ENCODE peak calls at places on chromosomes 2 and 18, in six cellular contexts. One of them, this sample, is unnamed.

GRCh38 chr18:68796936-68797690 is 767 bp upstream of the CCDC102B start:
- DNase-seq in mucosa of descending colon: peak
- DNase-seq in HFF-Myc: peak
- DNase-seq in BJ: peak
- DNase-seq in right atrium auricular region: no peak
- DNase-seq in fibroblast of lung: peak
- DNase-seq in this sample: peak

GRCh38 chr18:29496276-29496675 is 1319.3 kb upstream of the CDH2 start:
- DNase-seq in mucosa of descending colon: no peak
- DNase-seq in HFF-Myc: no peak
- DNase-seq in BJ: no peak
- DNase-seq in right atrium auricular region: no peak
- DNase-seq in fibroblast of lung: peak
- DNase-seq in this sample: no peak

GRCh38 chr2:175698076-175698475 is 304.0 kb downstream of the LNPK start:
- DNase-seq in mucosa of descending colon: no peak
- DNase-seq in HFF-Myc: no peak
- DNase-seq in BJ: no peak
- DNase-seq in right atrium auricular region: no peak
- DNase-seq in fibroblast of lung: no peak
- DNase-seq in this sample: no peak

GRCh38 chr2:63831176-63831575 is 10.5 kb upstream of the UGP2 start:
- DNase-seq in mucosa of descending colon: no peak
- DNase-seq in HFF-Myc: no peak
- DNase-seq in BJ: no peak
- DNase-seq in right atrium auricular region: no peak
- DNase-seq in fibroblast of lung: no peak
- DNase-seq in this sample: no peak

GRCh38 chr2:14256890-14257289 is 375.6 kb upstream of the LRATD1 start:
- DNase-seq in mucosa of descending colon: no peak
- DNase-seq in HFF-Myc: no peak
- DNase-seq in BJ: no peak
- DNase-seq in right atrium auricular region: no peak
- DNase-seq in fibroblast of lung: peak
- DNase-seq in this sample: peak

GRCh38 chr2:165016772-165017411 is 61.6 kb upstream of the SLC38A11 start:
- DNase-seq in mucosa of descending colon: peak
- DNase-seq in HFF-Myc: no peak
- DNase-seq in BJ: peak
- DNase-seq in right atrium auricular region: no peak
- DNase-seq in fibroblast of lung: peak
- DNase-seq in this sample: no peak

GRCh38 chr2:142142595-142142994 is 11.8 kb upstream of the LRP1B start:
- DNase-seq in mucosa of descending colon: no peak
- DNase-seq in HFF-Myc: no peak
- DNase-seq in BJ: no peak
- DNase-seq in right atrium auricular region: no peak
- DNase-seq in fibroblast of lung: no peak
- DNase-seq in this sample: no peak

GRCh38 chr2:188971316-188971930 is 2.8 kb upstream of the COL3A1 start:
- DNase-seq in mucosa of descending colon: no peak
- DNase-seq in HFF-Myc: no peak
- DNase-seq in BJ: no peak
- DNase-seq in right atrium auricular region: no peak
- DNase-seq in fibroblast of lung: no peak
- DNase-seq in this sample: no peak

GRCh38 chr2:239499989-239500914 is 99.4 kb upstream of the HDAC4 start:
- DNase-seq in mucosa of descending colon: no peak
- DNase-seq in HFF-Myc: no peak
- DNase-seq in BJ: no peak
- DNase-seq in right atrium auricular region: no peak
- DNase-seq in fibroblast of lung: peak
- DNase-seq in this sample: no peak

GRCh38 chr2:179966778-179967394 is 40.2 kb downstream of the CWC22 start:
- DNase-seq in mucosa of descending colon: no peak
- DNase-seq in HFF-Myc: no peak
- DNase-seq in BJ: no peak
- DNase-seq in right atrium auricular region: no peak
- DNase-seq in fibroblast of lung: no peak
- DNase-seq in this sample: no peak

GRCh38 chr18:36078751-36079529 is 11.6 kb upstream of the RPRD1A start:
- DNase-seq in mucosa of descending colon: no peak
- DNase-seq in HFF-Myc: no peak
- DNase-seq in BJ: peak
- DNase-seq in right atrium auricular region: no peak
- DNase-seq in fibroblast of lung: peak
- DNase-seq in this sample: peak

GRCh38 chr2:169961911-169962310 is 134.7 kb downstream of the UBR3 start:
- DNase-seq in mucosa of descending colon: no peak
- DNase-seq in HFF-Myc: no peak
- DNase-seq in BJ: no peak
- DNase-seq in right atrium auricular region: no peak
- DNase-seq in fibroblast of lung: peak
- DNase-seq in this sample: no peak

GRCh38 chr2:95029898-95030341 is 4.4 kb downstream of the MAL start:
- DNase-seq in mucosa of descending colon: no peak
- DNase-seq in HFF-Myc: no peak
- DNase-seq in BJ: no peak
- DNase-seq in right atrium auricular region: no peak
- DNase-seq in fibroblast of lung: no peak
- DNase-seq in this sample: no peak

GRCh38 chr2:98465456-98466201 is 21.0 kb downstream of the INPP4A start:
- DNase-seq in mucosa of descending colon: peak
- DNase-seq in HFF-Myc: peak
- DNase-seq in BJ: no peak
- DNase-seq in right atrium auricular region: peak
- DNase-seq in fibroblast of lung: peak
- DNase-seq in this sample: no peak

GRCh38 chr2:225290723-225291400 is 108.6 kb upstream of the NYAP2 start:
- DNase-seq in mucosa of descending colon: no peak
- DNase-seq in HFF-Myc: no peak
- DNase-seq in BJ: no peak
- DNase-seq in right atrium auricular region: no peak
- DNase-seq in fibroblast of lung: no peak
- DNase-seq in this sample: no peak

GRCh38 chr2:239246723-239247122 is 154.1 kb downstream of the HDAC4 start:
- DNase-seq in mucosa of descending colon: peak
- DNase-seq in HFF-Myc: no peak
- DNase-seq in BJ: no peak
- DNase-seq in right atrium auricular region: no peak
- DNase-seq in fibroblast of lung: no peak
- DNase-seq in this sample: peak

GRCh38 chr18:9887992-9888391 is 2.2 kb downstream of the TXNDC2 start:
- DNase-seq in mucosa of descending colon: no peak
- DNase-seq in HFF-Myc: no peak
- DNase-seq in BJ: no peak
- DNase-seq in right atrium auricular region: no peak
- DNase-seq in fibroblast of lung: no peak
- DNase-seq in this sample: no peak

GRCh38 chr2:223414646-223415045 is 187.5 kb downstream of the SCG2 start:
- DNase-seq in mucosa of descending colon: no peak
- DNase-seq in HFF-Myc: peak
- DNase-seq in BJ: peak
- DNase-seq in right atrium auricular region: peak
- DNase-seq in fibroblast of lung: peak
- DNase-seq in this sample: no peak

DNA sequence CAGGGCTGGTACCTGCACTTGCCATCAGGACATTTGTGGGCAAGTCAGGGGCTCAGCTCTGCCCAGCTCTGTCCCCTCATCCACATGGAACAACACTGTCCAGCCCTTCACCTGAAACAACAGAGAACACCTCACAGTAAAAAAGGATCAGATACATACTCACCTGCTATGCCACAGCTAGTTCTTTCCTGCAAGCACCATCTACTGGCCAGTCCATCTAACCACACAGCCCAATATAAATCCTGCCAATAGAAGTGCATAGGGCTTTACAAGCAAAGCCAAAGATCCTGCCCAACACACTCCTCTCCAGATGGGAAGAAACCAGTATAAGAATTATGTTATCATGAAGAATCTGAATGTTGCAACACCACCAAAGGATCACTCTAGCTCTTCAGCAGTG is 52.2 kb upstream of the GALNT13 start:
- DNase-seq in mucosa of descending colon: no peak
- DNase-seq in HFF-Myc: no peak
- DNase-seq in BJ: no peak
- DNase-seq in right atrium auricular region: no peak
- DNase-seq in fibroblast of lung: no peak
- DNase-seq in this sample: no peak
- TF ChIP-seq CTCF in mucosa of descending colon: no peak
- TF ChIP-seq CTCF in HFF-Myc: no peak
- TF ChIP-seq CTCF in BJ: no peak
- TF ChIP-seq CTCF in right atrium auricular region: no peak
- TF ChIP-seq CTCF in fibroblast of lung: no peak
- TF ChIP-seq CTCF in this sample: peak

DNA sequence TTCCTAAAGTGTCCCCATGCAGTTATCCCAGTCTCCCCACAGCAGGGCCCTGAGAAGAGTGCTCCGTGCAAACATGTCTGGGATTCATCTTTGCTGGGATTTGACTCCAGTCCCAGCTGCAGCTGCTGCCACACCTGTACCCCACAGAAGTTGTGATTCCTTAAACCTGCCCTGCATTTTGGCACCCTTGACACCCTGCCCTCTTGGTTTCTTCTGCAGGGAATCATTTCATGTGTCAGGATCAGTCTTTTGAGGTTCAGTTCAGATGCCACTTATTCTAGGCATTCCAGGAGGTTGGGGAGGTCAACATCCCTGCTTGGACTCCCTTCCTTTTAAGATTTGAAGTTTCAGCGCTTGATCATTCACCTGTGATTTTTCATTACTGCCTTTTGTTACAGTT is 108.3 kb downstream of the SPTBN1 start:
- DNase-seq in mucosa of descending colon: no peak
- DNase-seq in HFF-Myc: no peak
- DNase-seq in BJ: no peak
- DNase-seq in right atrium auricular region: no peak
- DNase-seq in fibroblast of lung: no peak
- DNase-seq in this sample: no peak
- H3K4me3 ChIP-seq in mucosa of descending colon: no peak
- H3K4me3 ChIP-seq in HFF-Myc: no peak
- H3K4me3 ChIP-seq in BJ: no peak
- H3K4me3 ChIP-seq in right atrium auricular region: no peak
- H3K4me3 ChIP-seq in fibroblast of lung: no peak
- H3K4me3 ChIP-seq in this sample: no peak

GRCh38 chr2:172995323-172996244 is 80.1 kb upstream of the MAP3K20 start:
- DNase-seq in mucosa of descending colon: peak
- DNase-seq in HFF-Myc: peak
- DNase-seq in BJ: peak
- DNase-seq in right atrium auricular region: no peak
- DNase-seq in fibroblast of lung: peak
- DNase-seq in this sample: peak
- TF ChIP-seq CTCF in mucosa of descending colon: no peak
- TF ChIP-seq CTCF in HFF-Myc: peak
- TF ChIP-seq CTCF in BJ: no peak
- TF ChIP-seq CTCF in right atrium auricular region: no peak
- TF ChIP-seq CTCF in fibroblast of lung: peak
- TF ChIP-seq CTCF in this sample: peak

DNA sequence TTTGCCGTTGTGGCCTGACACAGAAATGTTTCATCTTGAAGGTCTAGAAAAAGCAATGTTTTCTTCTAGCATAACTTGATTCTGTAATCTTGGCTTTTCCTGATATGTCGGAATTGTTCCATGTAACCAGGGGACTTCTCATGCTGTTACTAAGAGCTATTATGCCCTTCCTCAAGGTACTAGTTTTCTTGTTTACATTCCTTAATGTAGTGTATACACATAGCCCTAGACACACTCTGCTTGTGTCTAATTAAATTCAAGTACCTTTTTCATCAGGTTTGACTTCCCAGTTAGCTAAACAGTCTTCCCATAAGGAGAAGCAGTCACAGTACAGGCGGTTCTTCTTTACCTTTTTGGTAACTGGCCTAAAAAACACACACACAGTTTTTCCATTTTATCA is 122.8 kb upstream of the MSH6 start:
- DNase-seq in mucosa of descending colon: no peak
- DNase-seq in HFF-Myc: no peak
- DNase-seq in BJ: no peak
- DNase-seq in right atrium auricular region: no peak
- DNase-seq in fibroblast of lung: no peak
- DNase-seq in this sample: no peak
- H3K4me3 ChIP-seq in mucosa of descending colon: no peak
- H3K4me3 ChIP-seq in HFF-Myc: no peak
- H3K4me3 ChIP-seq in BJ: no peak
- H3K4me3 ChIP-seq in right atrium auricular region: no peak
- H3K4me3 ChIP-seq in fibroblast of lung: no peak
- H3K4me3 ChIP-seq in this sample: no peak

DNA sequence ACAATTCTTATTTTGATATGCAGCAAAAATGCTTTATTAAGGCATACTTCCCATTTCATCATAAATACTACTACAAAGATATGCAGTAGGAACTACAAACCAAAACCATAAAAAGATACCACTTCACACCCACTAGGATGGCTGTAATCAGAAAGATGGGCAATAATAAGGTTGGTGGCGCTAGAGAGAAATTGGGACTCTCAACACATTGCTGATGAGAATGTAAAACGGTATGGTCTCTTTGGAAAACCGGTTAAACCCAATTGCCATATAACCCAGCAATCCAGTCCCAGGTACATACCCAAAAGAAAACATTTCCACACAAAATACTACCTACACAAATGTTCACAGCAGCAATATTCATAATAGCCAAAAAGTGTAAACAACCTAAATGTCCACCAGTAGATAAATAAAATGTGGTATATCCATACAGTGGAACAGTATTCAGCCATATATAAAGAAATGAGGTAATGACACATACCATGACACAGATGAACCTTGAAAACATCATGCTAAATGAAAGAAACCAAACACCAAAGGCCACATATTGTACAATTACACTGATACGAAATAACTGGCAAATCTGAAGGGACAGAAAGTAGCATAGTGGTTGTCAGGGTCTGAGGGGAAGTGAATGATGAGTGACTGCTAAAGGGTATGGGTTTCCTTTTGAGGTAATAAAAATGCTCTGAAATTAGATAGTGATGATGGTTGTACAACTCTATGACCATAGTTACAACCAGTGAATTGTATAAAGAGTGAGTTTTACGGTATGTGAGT is 12.7 kb downstream of the SP3 start:
- DNase-seq in mucosa of descending colon: no peak
- DNase-seq in HFF-Myc: no peak
- DNase-seq in BJ: no peak
- DNase-seq in right atrium auricular region: no peak
- DNase-seq in fibroblast of lung: no peak
- DNase-seq in this sample: no peak
- TF ChIP-seq CTCF in mucosa of descending colon: no peak
- TF ChIP-seq CTCF in HFF-Myc: no peak
- TF ChIP-seq CTCF in BJ: no peak
- TF ChIP-seq CTCF in right atrium auricular region: no peak
- TF ChIP-seq CTCF in fibroblast of lung: no peak
- TF ChIP-seq CTCF in this sample: no peak

This sample was measured in kidney epithelial cell.